ENCODE peak calls at places on chromosomes 4 and X, in eight cellular contexts. One of them, this sample, is unnamed. For H3K36me3, the result is how much of the 10 kb centered on the place peaks cover.

GRCh38 chrX:68829594-68830485 is 1.0 kb downstream of the EFNB1 start:
- DNase-seq in endodermal cell: peak
- DNase-seq in colonic mucosa: peak
- DNase-seq in breast epithelium: no peak
- DNase-seq in GM23338: peak
- DNase-seq in left ventricle myocardium inferior: peak
- DNase-seq in thyroid gland: peak
- DNase-seq in tibial nerve: no peak
- DNase-seq in this sample: no peak

GRCh38 chr4:25401066-25401465 is 24.0 kb downstream of the ANAPC4 start:
- DNase-seq in GM23338: no peak
- DNase-seq in endodermal cell: no peak
- DNase-seq in tibial nerve: no peak
- DNase-seq in left ventricle myocardium inferior: no peak
- DNase-seq in colonic mucosa: no peak
- DNase-seq in breast epithelium: no peak
- DNase-seq in thyroid gland: no peak
- DNase-seq in this sample: no peak

GRCh38 chr4:129064717-129065116 is 28.6 kb downstream of the SCLT1 start:
- DNase-seq in thyroid gland: no peak
- DNase-seq in breast epithelium: no peak
- DNase-seq in GM23338: no peak
- DNase-seq in tibial nerve: no peak
- DNase-seq in endodermal cell: no peak
- DNase-seq in left ventricle myocardium inferior: no peak
- DNase-seq in colonic mucosa: no peak
- DNase-seq in this sample: peak

GRCh38 chrX:116267511-116268040 is 97.0 kb downstream of the AGTR2 start:
- DNase-seq in colonic mucosa: no peak
- DNase-seq in tibial nerve: no peak
- DNase-seq in thyroid gland: no peak
- DNase-seq in left ventricle myocardium inferior: no peak
- DNase-seq in endodermal cell: no peak
- DNase-seq in GM23338: no peak
- DNase-seq in breast epithelium: no peak
- DNase-seq in this sample: no peak

GRCh38 chr4:143771269-143771668 is 70.8 kb upstream of the FREM3 start:
- DNase-seq in thyroid gland: no peak
- DNase-seq in colonic mucosa: no peak
- DNase-seq in breast epithelium: no peak
- DNase-seq in tibial nerve: no peak
- DNase-seq in GM23338: no peak
- DNase-seq in left ventricle myocardium inferior: no peak
- DNase-seq in endodermal cell: no peak
- DNase-seq in this sample: no peak

GRCh38 chr4:47482326-47482725 is 2.7 kb upstream of the ATP10D start:
- DNase-seq in tibial nerve: no peak
- DNase-seq in endodermal cell: no peak
- DNase-seq in left ventricle myocardium inferior: no peak
- DNase-seq in colonic mucosa: no peak
- DNase-seq in GM23338: no peak
- DNase-seq in thyroid gland: no peak
- DNase-seq in breast epithelium: no peak
- DNase-seq in this sample: no peak

GRCh38 chr4:102438873-102439614 is 62.1 kb upstream of the NFKB1 start:
- DNase-seq in breast epithelium: no peak
- DNase-seq in endodermal cell: no peak
- DNase-seq in tibial nerve: no peak
- DNase-seq in GM23338: peak
- DNase-seq in left ventricle myocardium inferior: no peak
- DNase-seq in thyroid gland: no peak
- DNase-seq in colonic mucosa: peak
- DNase-seq in this sample: peak

GRCh38 chr4:18608910-18609525 is 587.5 kb upstream of the LCORL start:
- DNase-seq in colonic mucosa: no peak
- DNase-seq in tibial nerve: no peak
- DNase-seq in endodermal cell: no peak
- DNase-seq in GM23338: no peak
- DNase-seq in breast epithelium: no peak
- DNase-seq in left ventricle myocardium inferior: no peak
- DNase-seq in thyroid gland: no peak
- DNase-seq in this sample: no peak

DNA sequence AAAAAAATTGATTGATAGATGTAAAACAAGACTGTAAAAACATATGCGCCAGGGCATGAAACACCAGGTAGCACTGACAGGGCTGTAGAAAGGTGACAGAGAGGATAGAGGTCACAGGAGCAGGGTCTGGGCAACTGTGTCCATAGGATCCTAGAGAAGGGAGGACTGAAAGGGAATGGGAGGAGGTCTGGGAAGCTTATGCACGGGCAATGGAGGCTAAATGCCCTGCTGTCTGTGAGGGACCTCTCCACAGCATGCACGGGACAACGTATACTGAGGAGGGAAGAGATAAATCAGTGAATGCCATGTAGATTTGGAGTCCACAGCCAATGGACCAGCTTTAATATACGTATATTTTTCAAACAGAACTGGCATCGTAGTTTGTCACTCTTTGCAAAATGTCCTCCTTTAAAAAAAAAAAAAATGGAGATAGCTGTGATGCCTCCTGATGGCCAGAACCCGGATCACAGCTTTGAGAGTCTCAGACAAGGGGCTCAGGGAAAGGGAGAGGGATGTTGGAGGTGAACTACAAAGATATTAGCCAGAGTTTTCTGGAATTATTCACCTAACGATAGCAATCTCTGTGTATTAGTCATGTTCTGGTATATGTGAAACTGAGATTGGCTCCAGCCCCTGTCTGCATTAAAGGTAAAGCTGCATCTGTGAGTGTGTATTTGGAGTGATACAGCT is 16.0 kb downstream of the RAB40A start:
- DNase-seq in breast epithelium: no peak
- DNase-seq in GM23338: peak
- DNase-seq in thyroid gland: no peak
- DNase-seq in tibial nerve: no peak
- DNase-seq in colonic mucosa: no peak
- DNase-seq in endodermal cell: peak
- DNase-seq in left ventricle myocardium inferior: no peak
- DNase-seq in this sample: no peak
- TF ChIP-seq CTCF in breast epithelium: no peak
- TF ChIP-seq CTCF in GM23338: no peak
- TF ChIP-seq CTCF in thyroid gland: no peak
- TF ChIP-seq CTCF in tibial nerve: no peak
- TF ChIP-seq CTCF in colonic mucosa: no peak
- TF ChIP-seq CTCF in endodermal cell: peak
- TF ChIP-seq CTCF in left ventricle myocardium inferior: no peak
- TF ChIP-seq CTCF in this sample: peak

DNA sequence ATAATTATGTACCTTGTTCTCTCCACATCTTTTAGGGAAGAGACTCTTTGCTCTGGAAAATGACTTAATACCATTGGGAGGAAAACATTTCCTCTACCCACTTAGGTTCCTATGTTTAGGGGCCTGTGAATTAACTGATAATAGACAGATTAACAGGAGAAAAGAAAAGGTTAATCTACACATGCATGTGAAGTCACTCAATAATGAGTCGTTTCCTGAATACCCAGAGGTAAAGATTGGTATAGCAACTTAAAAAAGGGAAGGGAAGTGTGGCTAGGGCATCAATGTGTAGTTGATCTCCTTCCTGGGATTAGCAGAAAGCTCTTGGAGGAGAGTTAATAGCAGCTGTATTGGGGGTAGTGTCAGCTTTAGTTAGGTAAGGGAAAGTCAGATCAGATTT is 419.5 kb upstream of the ATOH1 start:
- DNase-seq in left ventricle myocardium inferior: no peak
- DNase-seq in GM23338: peak
- DNase-seq in breast epithelium: no peak
- DNase-seq in thyroid gland: no peak
- DNase-seq in colonic mucosa: no peak
- DNase-seq in tibial nerve: no peak
- DNase-seq in endodermal cell: no peak
- DNase-seq in this sample: no peak
- H3K4me3 ChIP-seq in left ventricle myocardium inferior: no peak
- H3K4me3 ChIP-seq in GM23338: peak
- H3K4me3 ChIP-seq in breast epithelium: no peak
- H3K4me3 ChIP-seq in thyroid gland: no peak
- H3K4me3 ChIP-seq in colonic mucosa: no peak
- H3K4me3 ChIP-seq in tibial nerve: no peak
- H3K4me3 ChIP-seq in endodermal cell: no peak
- H3K4me3 ChIP-seq in this sample: no peak

GRCh38 chr4:83440899-83441298 is 14.7 kb downstream of the HELQ start:
- DNase-seq in breast epithelium: no peak
- DNase-seq in left ventricle myocardium inferior: no peak
- DNase-seq in endodermal cell: no peak
- DNase-seq in colonic mucosa: no peak
- DNase-seq in tibial nerve: no peak
- DNase-seq in GM23338: no peak
- DNase-seq in thyroid gland: no peak
- DNase-seq in this sample: no peak
- H3K36me3 ChIP-seq in breast epithelium: under half
- H3K36me3 ChIP-seq in left ventricle myocardium inferior: half or more
- H3K36me3 ChIP-seq in endodermal cell: under half
- H3K36me3 ChIP-seq in colonic mucosa: under half
- H3K36me3 ChIP-seq in tibial nerve: under half
- H3K36me3 ChIP-seq in GM23338: under half
- H3K36me3 ChIP-seq in thyroid gland: under half
- H3K36me3 ChIP-seq in this sample: under half

GRCh38 chrX:19270727-19271126 is 73.0 kb upstream of the PDHA1 start:
- DNase-seq in GM23338: no peak
- DNase-seq in breast epithelium: no peak
- DNase-seq in colonic mucosa: no peak
- DNase-seq in thyroid gland: no peak
- DNase-seq in endodermal cell: no peak
- DNase-seq in left ventricle myocardium inferior: no peak
- DNase-seq in tibial nerve: no peak
- DNase-seq in this sample: no peak
- TF ChIP-seq CTCF in GM23338: no peak
- TF ChIP-seq CTCF in breast epithelium: no peak
- TF ChIP-seq CTCF in colonic mucosa: no peak
- TF ChIP-seq CTCF in thyroid gland: no peak
- TF ChIP-seq CTCF in endodermal cell: no peak
- TF ChIP-seq CTCF in left ventricle myocardium inferior: no peak
- TF ChIP-seq CTCF in tibial nerve: no peak
- TF ChIP-seq CTCF in this sample: no peak

GRCh38 chr4:145881991-145882390 is 56.6 kb downstream of the ZNF827 start:
- DNase-seq in left ventricle myocardium inferior: no peak
- DNase-seq in tibial nerve: no peak
- DNase-seq in endodermal cell: no peak
- DNase-seq in breast epithelium: peak
- DNase-seq in thyroid gland: peak
- DNase-seq in GM23338: no peak
- DNase-seq in colonic mucosa: peak
- DNase-seq in this sample: no peak

GRCh38 chr4:145880355-145880960 is 58.2 kb downstream of the ZNF827 start:
- DNase-seq in thyroid gland: no peak
- DNase-seq in colonic mucosa: no peak
- DNase-seq in endodermal cell: no peak
- DNase-seq in GM23338: no peak
- DNase-seq in breast epithelium: no peak
- DNase-seq in left ventricle myocardium inferior: no peak
- DNase-seq in tibial nerve: no peak
- DNase-seq in this sample: no peak

GRCh38 chr4:145883173-145883572 is 55.5 kb downstream of the ZNF827 start:
- DNase-seq in colonic mucosa: no peak
- DNase-seq in left ventricle myocardium inferior: no peak
- DNase-seq in tibial nerve: no peak
- DNase-seq in GM23338: no peak
- DNase-seq in breast epithelium: no peak
- DNase-seq in endodermal cell: no peak
- DNase-seq in thyroid gland: no peak
- DNase-seq in this sample: no peak

GRCh38 chr4:145881585-145881984 is 57.0 kb downstream of the ZNF827 start:
- DNase-seq in left ventricle myocardium inferior: no peak
- DNase-seq in breast epithelium: no peak
- DNase-seq in tibial nerve: no peak
- DNase-seq in endodermal cell: no peak
- DNase-seq in colonic mucosa: no peak
- DNase-seq in GM23338: no peak
- DNase-seq in thyroid gland: no peak
- DNase-seq in this sample: no peak

GRCh38 chr4:145882594-145882993 is 56.0 kb downstream of the ZNF827 start:
- DNase-seq in GM23338: no peak
- DNase-seq in colonic mucosa: no peak
- DNase-seq in endodermal cell: no peak
- DNase-seq in tibial nerve: no peak
- DNase-seq in left ventricle myocardium inferior: no peak
- DNase-seq in thyroid gland: no peak
- DNase-seq in breast epithelium: no peak
- DNase-seq in this sample: no peak
- H3K4me3 ChIP-seq in GM23338: no peak
- H3K4me3 ChIP-seq in colonic mucosa: no peak
- H3K4me3 ChIP-seq in endodermal cell: no peak
- H3K4me3 ChIP-seq in tibial nerve: no peak
- H3K4me3 ChIP-seq in left ventricle myocardium inferior: no peak
- H3K4me3 ChIP-seq in thyroid gland: no peak
- H3K4me3 ChIP-seq in breast epithelium: no peak
- H3K4me3 ChIP-seq in this sample: no peak

DNA sequence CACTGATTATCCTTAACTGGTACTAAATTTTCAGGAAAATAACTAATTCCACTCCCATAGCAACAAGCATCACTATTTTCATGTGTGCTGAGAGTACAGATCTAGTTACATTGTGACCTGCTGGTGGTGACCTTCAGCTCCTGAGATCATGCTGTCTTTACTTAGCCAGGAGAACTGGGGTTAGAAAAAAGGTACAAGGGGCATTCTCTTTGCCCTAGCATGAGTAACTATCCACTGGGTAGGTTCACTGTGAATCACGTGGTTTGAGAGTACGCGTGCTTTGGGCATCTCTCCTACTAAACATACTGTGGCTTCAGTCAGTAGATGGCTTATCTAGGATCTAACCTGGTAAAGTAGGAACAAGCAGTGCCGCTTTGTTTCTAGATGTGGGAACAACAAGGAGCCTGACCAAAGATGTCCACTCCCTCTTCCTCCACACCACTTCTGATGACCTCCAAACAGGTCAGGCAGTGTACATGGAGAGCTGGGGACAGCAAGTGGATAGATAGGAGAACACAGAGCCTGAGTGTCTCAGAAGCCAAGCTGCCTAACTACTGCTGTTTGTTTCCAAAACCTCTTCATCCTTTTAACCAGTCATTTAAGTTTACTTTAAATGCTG is 90.2 kb downstream of the CBR4 start:
- DNase-seq in breast epithelium: no peak
- DNase-seq in tibial nerve: no peak
- DNase-seq in GM23338: no peak
- DNase-seq in endodermal cell: no peak
- DNase-seq in left ventricle myocardium inferior: no peak
- DNase-seq in colonic mucosa: no peak
- DNase-seq in thyroid gland: no peak
- DNase-seq in this sample: no peak
- H3K36me3 ChIP-seq in breast epithelium: under half
- H3K36me3 ChIP-seq in tibial nerve: under half
- H3K36me3 ChIP-seq in GM23338: under half
- H3K36me3 ChIP-seq in endodermal cell: half or more
- H3K36me3 ChIP-seq in left ventricle myocardium inferior: half or more
- H3K36me3 ChIP-seq in colonic mucosa: under half
- H3K36me3 ChIP-seq in thyroid gland: under half
- H3K36me3 ChIP-seq in this sample: under half

DNA sequence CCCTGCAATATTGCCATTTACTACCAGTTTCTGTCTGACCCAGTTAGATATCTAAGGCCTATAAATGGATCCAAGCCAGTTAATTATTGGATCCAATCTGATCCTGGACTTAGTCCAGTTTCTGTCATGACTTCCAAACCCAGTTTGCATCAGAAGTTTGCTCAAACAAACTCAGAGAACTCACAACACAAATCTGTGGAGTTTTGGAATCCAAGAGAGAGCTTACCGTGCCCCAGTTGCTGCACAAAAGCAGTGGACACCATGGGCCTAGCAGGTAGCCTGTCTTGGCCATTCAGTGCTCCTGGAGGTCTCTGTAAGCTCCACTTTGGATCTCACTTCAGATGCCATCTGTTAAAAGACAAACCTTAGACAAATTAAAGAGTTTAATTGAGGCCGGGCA is 174.5 kb downstream of the AASDH start:
- DNase-seq in tibial nerve: no peak
- DNase-seq in left ventricle myocardium inferior: no peak
- DNase-seq in colonic mucosa: no peak
- DNase-seq in breast epithelium: no peak
- DNase-seq in GM23338: no peak
- DNase-seq in thyroid gland: no peak
- DNase-seq in endodermal cell: no peak
- DNase-seq in this sample: no peak
- TF ChIP-seq CTCF in tibial nerve: no peak
- TF ChIP-seq CTCF in left ventricle myocardium inferior: no peak
- TF ChIP-seq CTCF in colonic mucosa: no peak
- TF ChIP-seq CTCF in breast epithelium: no peak
- TF ChIP-seq CTCF in GM23338: no peak
- TF ChIP-seq CTCF in thyroid gland: no peak
- TF ChIP-seq CTCF in endodermal cell: no peak
- TF ChIP-seq CTCF in this sample: no peak